ENCODE peak calls at places on chromosome 12, in five cellular contexts. O is IMR-90; U is AG04450; R is pancreas; Y is CD8-positive, alpha-beta memory T cell. K is an unnamed sample.

GRCh38 chr12:23049180-23049579 is 424.2 kb downstream of the ETNK1 start:
- DNase-seq in O (peak; percentile 27), U (no peak), R (no peak), Y (no peak), K (no peak)

GRCh38 chr12:57280234-57281062 is 29.5 kb upstream of the STAC3 start:
- DNase-seq in O (peak; percentile 99), U (peak; percentile 91), R (no peak), Y (peak; percentile 79), K (peak; percentile 42)

GRCh38 chr12:78928200-78929074 is 63.9 kb downstream of the SYT1 start:
- DNase-seq in Y (no peak), R (no peak), O (peak; percentile 93), U (peak; percentile 49), K (no peak)

GRCh38 chr12:112900298-112901145 is 6.2 kb upstream of the OAS1 start:
- DNase-seq in O (peak; percentile 27), Y (peak; percentile 57), U (no peak), R (no peak), K (no peak)

GRCh38 chr12:118274066-118274465 is 98.6 kb downstream of the TAOK3 start:
- DNase-seq in R (no peak), Y (no peak), O (no peak), U (no peak), K (no peak)

GRCh38 chr12:82383930-82384513 is 25.7 kb downstream of the METTL25 start:
- DNase-seq in Y (no peak), U (no peak), R (no peak), O (peak; percentile 54), K (no peak)

GRCh38 chr12:50117057-50117622 is 5.1 kb downstream of the COX14 start:
- DNase-seq in U (no peak), O (no peak), Y (no peak), R (no peak), K (peak; percentile 81)

GRCh38 chr12:29537292-29537691 is 39.8 kb upstream of the OVCH1 start:
- DNase-seq in Y (no peak), R (no peak), O (peak; percentile 85), U (peak; percentile 32), K (no peak)

GRCh38 chr12:59097876-59098275 is 177.6 kb upstream of the LRIG3 start:
- DNase-seq in Y (no peak), R (no peak), O (no peak), U (no peak), K (no peak)

GRCh38 chr12:70550180-70550577 is 87.0 kb downstream of the PTPRB start:
- DNase-seq in O (no peak), Y (no peak), U (no peak), R (no peak), K (no peak)

GRCh38 chr12:3150820-3151590 is 73.8 kb downstream of the TSPAN9 start:
- DNase-seq in U (no peak), R (no peak), Y (peak; percentile 7), O (peak; percentile 48), K (no peak)

DNA sequence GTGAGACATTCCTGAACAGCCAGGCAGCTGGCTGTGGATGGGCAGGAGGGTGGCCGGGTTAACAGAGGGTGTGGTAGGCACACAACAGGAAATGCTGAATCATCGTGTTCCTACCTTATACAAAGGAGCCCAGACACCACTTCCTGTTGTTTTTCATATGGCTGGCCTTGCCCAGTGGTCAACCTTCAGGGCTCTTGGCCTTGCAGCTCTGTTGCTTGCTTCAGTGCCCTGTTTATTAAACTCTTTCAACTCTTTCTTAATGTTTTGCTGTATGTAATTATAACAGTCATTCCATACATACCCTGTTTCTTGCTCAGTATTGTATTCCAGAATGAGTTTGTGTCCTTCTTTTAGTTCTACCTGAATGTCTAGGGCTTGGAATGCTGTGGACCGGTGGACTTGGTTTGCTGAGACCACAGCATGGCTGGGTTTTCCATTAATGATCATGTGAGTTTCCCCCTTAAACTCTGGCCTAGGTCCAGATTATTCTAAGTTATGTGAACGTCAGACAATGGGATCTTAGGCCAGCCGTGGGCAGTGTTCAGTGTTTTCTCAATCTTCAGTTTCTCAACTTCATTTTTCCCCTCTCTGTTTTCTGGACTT is 11.9 kb downstream of the CFAP54 start:
- DNase-seq in O (peak; percentile 61), U (no peak), R (no peak), Y (peak; percentile 63), K (peak; percentile 31)
- H3K4me3 ChIP-seq in O (no peak overlapping the region), U (no peak overlapping the region), R (no peak overlapping the region), Y (peak overlapping the region; percentile 3), K (no peak overlapping the region)

GRCh38 chr12:8698132-8698829 is 490 bp downstream of the RIMKLB start:
- DNase-seq in U (no peak), Y (peak; percentile 73), O (peak; percentile 16), R (peak; percentile 78), K (peak; percentile 45)

GRCh38 chr12:8699714-8700113 is 1.9 kb downstream of the RIMKLB start:
- DNase-seq in U (no peak), O (no peak), Y (no peak), R (no peak), K (no peak)

GRCh38 chr12:8697476-8698131 is at the start of gene RIMKLB:
- DNase-seq in R (peak; percentile 88), O (peak; percentile 57), Y (peak; percentile 85), U (no peak), K (peak; percentile 74)

GRCh38 chr12:8697120-8697475 is 693 bp upstream of the RIMKLB start:
- DNase-seq in Y (no peak), U (no peak), R (peak; percentile 66), O (peak; percentile 27), K (no peak)

DNA sequence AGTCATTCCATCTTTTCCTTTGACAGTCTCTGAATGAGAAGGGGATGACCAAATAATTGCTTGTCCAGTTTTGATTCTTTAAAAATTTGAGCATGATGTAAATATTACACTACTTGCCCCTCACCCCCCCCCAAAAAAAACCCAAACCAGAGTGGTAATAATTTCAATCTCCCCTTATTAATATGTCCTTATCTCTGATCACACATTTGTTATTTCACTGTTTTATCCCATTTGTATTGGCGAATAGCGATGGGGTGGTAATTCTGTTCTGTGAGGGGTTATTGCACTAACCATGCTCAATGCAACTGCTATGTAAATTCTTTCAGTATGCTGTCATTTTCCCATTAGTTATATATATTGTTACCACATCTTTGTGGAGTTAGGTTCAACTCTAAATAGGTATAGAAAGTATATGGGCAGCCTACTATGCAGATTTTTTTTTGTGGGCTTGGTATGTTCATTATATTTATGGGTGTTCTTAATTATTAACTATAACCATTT is 1.1 kb downstream of the RIMKLB start:
- DNase-seq in R (no peak), U (no peak), O (peak; percentile 47), Y (no peak), K (no peak)
- H3K27ac ChIP-seq in R (no peak overlapping the region), U (no peak overlapping the region), O (no peak overlapping the region), Y (peak overlapping the region; percentile 54), K (no peak overlapping the region)

DNA sequence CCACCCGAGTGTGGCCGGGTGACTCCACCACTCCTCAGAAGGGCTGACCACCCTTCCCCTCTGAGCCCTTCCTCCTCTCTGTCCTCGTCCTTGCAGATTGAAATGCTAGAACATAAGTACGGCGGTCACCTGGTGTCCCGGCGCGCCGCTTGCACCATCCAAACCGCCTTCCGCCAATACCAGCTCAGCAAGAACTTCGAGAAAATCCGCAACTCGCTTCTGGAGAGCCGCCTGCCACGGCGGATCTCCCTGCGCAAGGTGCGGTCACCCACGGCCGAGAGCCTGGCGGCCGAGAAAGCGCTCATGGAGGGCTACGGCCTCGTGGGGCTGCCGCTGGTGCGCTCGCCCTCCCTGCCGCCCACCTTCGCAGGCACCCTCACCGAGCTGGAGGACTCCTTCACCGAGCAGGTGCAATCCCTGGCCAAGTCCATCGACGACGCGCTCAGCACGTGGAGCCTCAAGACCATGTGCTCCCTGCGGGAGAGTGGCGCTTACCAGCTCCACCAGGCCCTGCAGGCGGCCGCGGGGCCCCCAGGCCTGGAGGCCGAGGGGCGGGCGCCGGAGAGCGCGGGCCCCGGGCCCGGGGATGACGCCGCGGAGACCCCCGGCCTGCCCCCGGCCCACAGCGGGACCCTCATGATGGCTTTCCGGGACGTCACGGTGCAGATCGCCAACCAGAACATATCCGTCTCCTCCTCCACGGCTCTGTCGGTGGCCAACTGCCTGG is 71.8 kb downstream of the IQSEC3 start:
- DNase-seq in Y (no peak), O (no peak), U (no peak), R (no peak), K (no peak)
- H3K4me3 ChIP-seq in Y (no peak overlapping the region), O (no peak overlapping the region), U (no peak overlapping the region), R (no peak overlapping the region), K (no peak overlapping the region)

GRCh38 chr12:108935165-108935564 is 55.3 kb downstream of the DAO start:
- DNase-seq in U (no peak), Y (no peak), O (no peak), R (no peak), K (no peak)

GRCh38 chr12:108930756-108931155 is 50.9 kb downstream of the DAO start:
- DNase-seq in Y (no peak), U (no peak), O (no peak), R (no peak), K (no peak)

GRCh38 chr12:108933950-108934349 is 54.1 kb downstream of the DAO start:
- DNase-seq in O (no peak), U (no peak), Y (no peak), R (no peak), K (no peak)

GRCh38 chr12:108928695-108929094 is 48.8 kb downstream of the DAO start:
- DNase-seq in U (no peak), Y (no peak), O (no peak), R (no peak), K (no peak)

GRCh38 chr12:108930155-108930554 is 50.3 kb downstream of the DAO start:
- DNase-seq in R (no peak), O (no peak), U (no peak), Y (no peak), K (no peak)
- H3K27ac ChIP-seq in R (peak overlapping the region; percentile 46), O (no peak overlapping the region), U (no peak overlapping the region), Y (no peak overlapping the region), K (no peak overlapping the region)

GRCh38 chr12:53696655-53697321 is 20.9 kb upstream of the ATP5MC2 start:
- DNase-seq in R (peak; percentile 42), O (no peak), U (no peak), Y (no peak), K (no peak)
- H3K4me3 ChIP-seq in R (no peak overlapping the region), O (no peak overlapping the region), U (no peak overlapping the region), Y (no peak overlapping the region), K (no peak overlapping the region)

DNA sequence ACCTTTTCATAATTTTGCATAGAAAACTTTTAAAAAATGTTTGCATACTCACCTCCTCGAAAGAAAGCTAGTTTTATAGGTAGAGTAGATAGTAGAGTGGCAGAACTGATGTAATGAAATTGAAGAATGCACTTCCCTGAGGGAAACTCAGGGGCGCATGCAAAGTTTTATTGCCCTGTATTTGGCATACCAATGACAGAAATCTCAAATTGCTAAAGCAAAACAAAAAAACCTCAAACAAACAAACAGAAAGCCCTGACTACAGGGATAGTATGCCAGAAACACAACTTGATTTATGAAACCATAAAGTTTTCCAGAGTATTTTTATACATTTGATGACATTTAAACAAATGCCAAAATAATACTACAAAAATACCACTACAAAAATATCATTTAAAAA is 1.8 kb downstream of the RASSF9 start:
- DNase-seq in R (no peak), U (no peak), O (no peak), Y (no peak), K (no peak)
- H3K27ac ChIP-seq in R (peak overlapping the region; percentile 83), U (no peak overlapping the region), O (no peak overlapping the region), Y (no peak overlapping the region), K (no peak overlapping the region)

GRCh38 chr12:54377797-54378515 is 6.6 kb downstream of the ZNF385A start:
- DNase-seq in Y (no peak), O (no peak), U (no peak), R (no peak), K (no peak)
- H3K4me3 ChIP-seq in Y (no peak overlapping the region), O (no peak overlapping the region), U (no peak overlapping the region), R (no peak overlapping the region), K (no peak overlapping the region)

GRCh38 chr12:10169094-10169493 is 2.8 kb downstream of the OLR1 start:
- DNase-seq in U (peak; percentile 62), O (peak; percentile 75), Y (no peak), R (no peak), K (no peak)
- H3K27ac ChIP-seq in U (peak overlapping the region; percentile 34), O (peak overlapping the region; percentile 72), Y (no peak overlapping the region), R (no peak overlapping the region), K (no peak overlapping the region)

K was measured in lung.